ENCODE peak calls at places on chromosomes 16 and 17, in seven cellular contexts. F, N, S, E, H, P and Q are unnamed samples.

GRCh38 chr17:29390856-29391631 is 881 bp downstream of the TAOK1 start:
- DNase-seq in F (no peak), N (peak; percentile 77), S (peak; percentile 42), E (no peak), H (peak; percentile 51), P (peak; percentile 9), Q (peak; percentile 22)

GRCh38 chr16:11094075-11094593 is 149.8 kb downstream of the CLEC16A start:
- DNase-seq in F (peak; percentile 67), N (no peak), S (peak; percentile 86), E (no peak), H (peak; percentile 80), P (no peak), Q (no peak)

GRCh38 chr17:1322469-1322868 is 43.0 kb downstream of the TRARG1 start:
- DNase-seq in F (no peak), N (no peak), S (no peak), E (no peak), H (no peak), P (no peak), Q (no peak)

GRCh38 chr17:59601130-59601529 is 18.6 kb upstream of the CLTC start:
- DNase-seq in F (no peak), N (no peak), S (no peak), E (no peak), H (no peak), P (no peak), Q (no peak)

GRCh38 chr17:18107061-18107460 is 1.5 kb upstream of the MYO15A start:
- DNase-seq in F (no peak), N (no peak), S (no peak), E (no peak), H (no peak), P (no peak), Q (no peak)

GRCh38 chr17:45143767-45144198 is 4.5 kb upstream of the HEXIM1 start:
- DNase-seq in F (peak; percentile 52), N (peak; percentile 97), S (peak; percentile 80), E (peak; percentile 88), H (peak; percentile 91), P (peak; percentile 89), Q (peak; percentile 92)

GRCh38 chr16:75238853-75239371 is 12.5 kb downstream of the BCAR1 start:
- DNase-seq in F (no peak), N (peak; percentile 89), S (no peak), E (no peak), H (no peak), P (no peak), Q (no peak)

GRCh38 chr16:4372578-4373355 is 1.1 kb downstream of the VASN start:
- DNase-seq in F (no peak), N (no peak), S (peak; percentile 79), E (no peak), H (peak; percentile 52), P (no peak), Q (peak; percentile 30)

GRCh38 chr16:47037396-47037745 is 63.9 kb upstream of the DNAJA2 start:
- DNase-seq in F (no peak), N (peak; percentile 83), S (no peak), E (no peak), H (no peak), P (no peak), Q (peak; percentile 37)

GRCh38 chr16:80208750-80209149 is 332.0 kb upstream of the DYNLRB2 start:
- DNase-seq in F (no peak), N (no peak), S (no peak), E (no peak), H (no peak), P (no peak), Q (no peak)

GRCh38 chr17:66417300-66417719 is 114.9 kb downstream of the PRKCA start:
- DNase-seq in F (no peak), N (no peak), S (no peak), E (no peak), H (no peak), P (peak; percentile 10), Q (no peak)

GRCh38 chr17:21029032-21029431 is 13.8 kb downstream of the USP22 start:
- DNase-seq in F (peak; percentile 74), N (no peak), S (peak; percentile 84), E (no peak), H (no peak), P (no peak), Q (no peak)

GRCh38 chr17:16918443-16918842 is 53.5 kb downstream of the TNFRSF13B start:
- DNase-seq in F (no peak), N (no peak), S (no peak), E (no peak), H (no peak), P (peak; percentile 46), Q (no peak)

GRCh38 chr17:31401456-31402254 is 10.2 kb downstream of the RAB11FIP4 start:
- DNase-seq in F (no peak), N (no peak), S (no peak), E (no peak), H (no peak), P (no peak), Q (no peak)

GRCh38 chr17:1002771-1003555 is 6.0 kb downstream of the TIMM22 start:
- DNase-seq in F (peak; percentile 67), N (peak; percentile 75), S (peak; percentile 89), E (no peak), H (no peak), P (no peak), Q (no peak)

GRCh38 chr17:60524463-60525346 is 1.3 kb downstream of the APPBP2 start:
- DNase-seq in F (peak; percentile 15), N (no peak), S (peak; percentile 37), E (no peak), H (no peak), P (no peak), Q (no peak)

DNA sequence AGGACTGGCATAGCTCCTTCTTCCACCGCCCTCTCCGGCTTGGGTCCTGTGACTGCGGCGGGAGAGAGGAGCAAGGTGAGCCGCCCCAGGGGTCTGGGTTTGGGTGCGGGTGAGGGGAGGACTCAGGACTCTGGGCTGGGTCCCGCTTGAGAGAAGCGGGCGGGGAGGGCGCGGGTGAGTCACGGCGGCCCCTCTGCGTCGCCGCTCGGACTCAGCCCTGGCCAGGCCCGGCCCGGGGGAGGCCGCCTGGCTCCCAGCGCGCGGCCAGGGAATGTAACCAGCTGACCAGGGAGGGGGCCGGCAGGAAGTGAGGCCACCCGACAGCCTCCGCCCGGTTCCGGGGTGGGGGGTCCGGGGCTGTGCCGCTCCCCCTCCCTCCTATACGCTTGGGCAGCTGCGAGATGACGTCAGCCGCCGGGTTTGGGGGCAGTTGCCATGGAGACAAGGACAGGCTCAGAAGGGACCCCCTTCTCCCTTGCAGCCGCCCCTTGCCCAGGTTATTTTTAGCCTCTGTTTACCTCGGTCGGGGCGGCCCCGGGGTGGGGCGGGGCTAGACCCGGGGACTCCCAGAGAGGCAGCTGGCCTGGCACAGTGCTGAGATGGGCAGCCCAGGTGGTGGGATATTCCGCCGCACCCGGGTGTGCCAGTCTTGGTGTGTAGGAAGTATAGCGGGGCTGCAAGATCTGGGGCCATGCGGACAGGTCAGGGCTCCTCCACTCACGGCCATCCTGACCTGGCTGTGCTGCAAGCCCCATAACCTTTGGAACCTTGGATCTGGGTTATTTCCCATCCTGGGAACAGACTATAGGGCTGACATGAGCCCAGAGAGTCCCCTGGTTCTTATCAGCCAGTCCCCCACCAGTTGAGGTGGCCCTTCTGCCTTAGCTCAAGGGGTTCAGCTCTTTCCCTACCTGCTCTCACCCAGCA is 1.6 kb downstream of the RIPOR1 start:
- DNase-seq in F (peak; percentile 65), N (peak; percentile 95), S (peak; percentile 76), E (peak; percentile 58), H (no peak), P (peak; percentile 35), Q (peak; percentile 82)
- H3K4me1 ChIP-seq in F (peaks cover 40% of the 10 kb centered on the region), N (no peaks in the 10 kb centered on the region), S (peaks cover 15% of the 10 kb centered on the region), E (peaks cover 55% of the 10 kb centered on the region), H (peaks cover 2% of the 10 kb centered on the region), P (peaks cover 3% of the 10 kb centered on the region), Q (peaks cover 85% of the 10 kb centered on the region)

GRCh38 chr17:48740537-48740936 is 12.0 kb upstream of the HOXB13 start:
- DNase-seq in F (no peak), N (no peak), S (no peak), E (no peak), H (no peak), P (no peak), Q (no peak)
- H3K27me3 ChIP-seq in F (peaks cover 91% of the 10 kb centered on the region), N (no peaks in the 10 kb centered on the region), S (peaks cover 91% of the 10 kb centered on the region), E (no peaks in the 10 kb centered on the region), H (peaks cover 74% of the 10 kb centered on the region), P (no peaks in the 10 kb centered on the region), Q (peaks cover 100% of the 10 kb centered on the region)

GRCh38 chr16:19694989-19695388 is 23.0 kb downstream of the KNOP1 start:
- DNase-seq in F (no peak), N (no peak), S (no peak), E (no peak), H (peak; percentile 34), P (no peak), Q (no peak)

GRCh38 chr16:19698480-19699465 is 19.3 kb downstream of the KNOP1 start:
- DNase-seq in F (peak; percentile 68), N (peak; percentile 44), S (peak; percentile 20), E (no peak), H (no peak), P (no peak), Q (no peak)

GRCh38 chr16:19696961-19697360 is 21.1 kb downstream of the KNOP1 start:
- DNase-seq in F (no peak), N (peak; percentile 68), S (no peak), E (no peak), H (no peak), P (no peak), Q (no peak)

GRCh38 chr16:19697756-19698318 is 20.2 kb downstream of the KNOP1 start:
- DNase-seq in F (no peak), N (peak; percentile 27), S (no peak), E (no peak), H (no peak), P (no peak), Q (no peak)

DNA sequence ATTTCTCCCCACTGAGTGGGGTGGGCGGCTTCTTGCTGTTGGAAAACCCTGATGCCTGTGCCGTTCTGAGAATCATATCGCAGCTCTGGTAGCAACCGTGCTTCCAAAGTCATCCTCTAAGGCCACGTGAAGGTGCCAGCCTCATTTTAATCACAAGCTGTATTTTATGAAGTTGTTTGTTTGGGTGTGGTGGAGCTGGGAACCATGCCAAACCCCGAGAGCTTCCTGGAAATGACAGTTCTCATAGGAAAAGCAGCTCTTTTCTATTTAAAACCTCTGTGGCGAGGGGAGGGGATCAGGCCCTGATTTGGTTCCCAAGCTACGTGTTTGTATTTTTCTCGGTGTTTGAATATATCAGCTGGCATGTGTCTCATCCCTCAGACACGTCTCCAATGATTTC is 21.7 kb downstream of the KNOP1 start:
- DNase-seq in F (peak; percentile 89), N (peak; percentile 86), S (peak; percentile 88), E (peak; percentile 81), H (no peak), P (peak; percentile 75), Q (peak; percentile 79)
- H3K4me1 ChIP-seq in F (peaks cover 42% of the 10 kb centered on the region), N (no peaks in the 10 kb centered on the region), S (peaks cover 17% of the 10 kb centered on the region), E (peaks cover 58% of the 10 kb centered on the region), H (no peaks in the 10 kb centered on the region), P (peaks cover 9% of the 10 kb centered on the region), Q (peaks cover 66% of the 10 kb centered on the region)

GRCh38 chr17:80675451-80676095 is 130.9 kb downstream of the RPTOR start:
- DNase-seq in F (no peak), N (peak; percentile 70), S (no peak), E (no peak), H (no peak), P (no peak), Q (no peak)

GRCh38 chr17:80676096-80676466 is 131.4 kb downstream of the RPTOR start:
- DNase-seq in F (no peak), N (no peak), S (no peak), E (no peak), H (no peak), P (no peak), Q (no peak)

GRCh38 chr17:80676564-80676963 is 131.9 kb downstream of the RPTOR start:
- DNase-seq in F (no peak), N (no peak), S (no peak), E (no peak), H (no peak), P (no peak), Q (no peak)

GRCh38 chr17:80678621-80679020 is 134.0 kb downstream of the RPTOR start:
- DNase-seq in F (peak; percentile 87), N (no peak), S (peak; percentile 91), E (no peak), H (peak; percentile 71), P (no peak), Q (no peak)

GRCh38 chr17:80677214-80677756 is 132.6 kb downstream of the RPTOR start:
- DNase-seq in F (no peak), N (peak; percentile 20), S (no peak), E (no peak), H (no peak), P (no peak), Q (no peak)
- H3K27me3 ChIP-seq in F (no peaks in the 10 kb centered on the region), N (no peaks in the 10 kb centered on the region), S (no peaks in the 10 kb centered on the region), E (no peaks in the 10 kb centered on the region), H (no peaks in the 10 kb centered on the region), P (no peaks in the 10 kb centered on the region), Q (no peaks in the 10 kb centered on the region)